ENCODE peak calls at places on chromosomes 7 and 10, in four cellular contexts. T is HepG2, U is WTC11, G is K562. B is an unnamed sample.

GRCh38 chr7:13563257-13563656 is 426.2 kb downstream of the ETV1 start:
- DNase-seq in T (no peak), U (no peak), G (no peak), B (no peak)

GRCh38 chr7:2621948-2622640 is 9.7 kb upstream of the TTYH3 start:
- DNase-seq in T (peak; percentile 92), G (no peak), U (peak; percentile 75), B (no peak)

GRCh38 chr7:40403664-40404476 is 269.1 kb downstream of the SUGCT start:
- DNase-seq in T (peak; percentile 88), G (no peak), U (no peak), B (no peak)

GRCh38 chr10:70756710-70757360 is 28.3 kb downstream of the TBATA start:
- DNase-seq in U (no peak), G (no peak), T (no peak), B (no peak)

GRCh38 chr7:132553031-132553430 is 23.2 kb downstream of the PLXNA4 start:
- DNase-seq in U (no peak), T (no peak), G (no peak), B (no peak)

GRCh38 chr10:128254486-128254885 is 128.3 kb upstream of the MKI67 start:
- DNase-seq in U (no peak), T (no peak), G (no peak), B (no peak)

GRCh38 chr7:23018747-23019146 is 4.8 kb upstream of the HYCC1 start:
- DNase-seq in G (no peak), U (no peak), T (no peak), B (no peak)

GRCh38 chr7:129646369-129647021 is 35.0 kb downstream of the NRF1 start:
- DNase-seq in G (no peak), T (no peak), U (peak; percentile 44), B (no peak)

GRCh38 chr7:3370068-3370704 is 69.1 kb downstream of the SDK1 start:
- DNase-seq in T (no peak), G (no peak), U (no peak), B (no peak)

GRCh38 chr7:28986723-28987122 is 28.6 kb upstream of the TRIL start:
- DNase-seq in G (no peak), T (no peak), U (no peak), B (no peak)

GRCh38 chr10:21584834-21585530 is 51.0 kb downstream of the MLLT10 start:
- DNase-seq in G (no peak), U (no peak), T (no peak), B (no peak)

GRCh38 chr10:20879136-20879535 is 18.0 kb downstream of the NEBL start:
- DNase-seq in G (no peak), U (no peak), T (no peak), B (no peak)

GRCh38 chr7:157011333-157012112 is 1.1 kb upstream of the MNX1 start:
- DNase-seq in T (peak; percentile 86), U (no peak), G (no peak), B (no peak)

GRCh38 chr7:114548081-114548480 is 133.5 kb downstream of the FOXP2 start:
- DNase-seq in G (no peak), U (no peak), T (no peak), B (no peak)

GRCh38 chr10:57716884-57717283 is 550.8 kb downstream of the IPMK start:
- DNase-seq in G (no peak), T (no peak), U (no peak), B (no peak)

GRCh38 chr10:88232978-88233537 is 350.1 kb downstream of the RNLS start:
- DNase-seq in U (no peak), G (no peak), T (no peak), B (no peak)

GRCh38 chr7:92527300-92528187 is 776 bp downstream of the PEX1 start:
- DNase-seq in U (peak; percentile 49), T (peak; percentile 62), G (peak; percentile 55), B (peak; percentile 15)

GRCh38 chr7:93212881-93213280 is 13.4 kb downstream of the HEPACAM2 start:
- DNase-seq in G (no peak), T (no peak), U (no peak), B (no peak)

GRCh38 chr7:42645906-42646305 is 266.0 kb downstream of the C7orf25 start:
- DNase-seq in G (no peak), U (no peak), T (no peak), B (no peak)

GRCh38 chr7:35817930-35818329 is 17.1 kb downstream of the SEPTIN7 start:
- DNase-seq in G (no peak), T (no peak), U (no peak), B (no peak)

GRCh38 chr7:12423995-12424745 is 20.5 kb upstream of the VWDE start:
- DNase-seq in T (no peak), G (no peak), U (peak; percentile 80), B (no peak)

GRCh38 chr10:124545756-124546369 is 84.2 kb downstream of the LHPP start:
- DNase-seq in U (no peak), T (no peak), G (no peak), B (no peak)

GRCh38 chr7:95264225-95264927 is 60.0 kb downstream of the PON1 start:
- DNase-seq in G (no peak), U (no peak), T (no peak), B (no peak)

GRCh38 chr10:47326927-47327330 is 4.7 kb downstream of the GDF2 start:
- DNase-seq in G (peak; percentile 79), T (no peak), U (no peak), B (no peak)

GRCh38 chr7:53094827-53095226 is 59.4 kb downstream of the POM121L12 start:
- DNase-seq in T (no peak), U (no peak), G (no peak), B (no peak)

GRCh38 chr10:125629758-125630376 is 53.1 kb downstream of the TEX36 start:
- DNase-seq in G (peak; percentile 38), T (peak; percentile 44), U (no peak), B (no peak)

GRCh38 chr10:42898037-42898960 is 115.7 kb downstream of the BMS1 start:
- DNase-seq in U (peak; percentile 50), G (no peak), T (no peak), B (no peak)

GRCh38 chr7:14839307-14839706 is 63.2 kb downstream of the DGKB start:
- DNase-seq in G (no peak), T (no peak), U (no peak), B (no peak)

GRCh38 chr7:150450491-150450992 is at the start of gene GIMAP8:
- DNase-seq in U (no peak), T (no peak), G (no peak), B (no peak)

GRCh38 chr7:45185028-45185863 is 27.7 kb downstream of the RAMP3 start:
- DNase-seq in U (no peak), T (no peak), G (no peak), B (no peak)

GRCh38 chr10:86105640-86106039 is 261.0 kb downstream of the GRID1 start:
- DNase-seq in U (no peak), T (no peak), G (no peak), B (no peak)

GRCh38 chr10:129342385-129342784 is 124.7 kb upstream of the MGMT start:
- DNase-seq in G (no peak), T (no peak), U (no peak), B (no peak)

GRCh38 chr10:129344506-129344905 is 122.5 kb upstream of the MGMT start:
- DNase-seq in G (no peak), U (no peak), T (no peak), B (no peak)

GRCh38 chr10:129344956-129345355 is 122.1 kb upstream of the MGMT start:
- DNase-seq in U (no peak), G (no peak), T (no peak), B (no peak)

GRCh38 chr10:129344103-129344502 is 122.9 kb upstream of the MGMT start:
- DNase-seq in T (no peak), U (no peak), G (no peak), B (no peak)

DNA sequence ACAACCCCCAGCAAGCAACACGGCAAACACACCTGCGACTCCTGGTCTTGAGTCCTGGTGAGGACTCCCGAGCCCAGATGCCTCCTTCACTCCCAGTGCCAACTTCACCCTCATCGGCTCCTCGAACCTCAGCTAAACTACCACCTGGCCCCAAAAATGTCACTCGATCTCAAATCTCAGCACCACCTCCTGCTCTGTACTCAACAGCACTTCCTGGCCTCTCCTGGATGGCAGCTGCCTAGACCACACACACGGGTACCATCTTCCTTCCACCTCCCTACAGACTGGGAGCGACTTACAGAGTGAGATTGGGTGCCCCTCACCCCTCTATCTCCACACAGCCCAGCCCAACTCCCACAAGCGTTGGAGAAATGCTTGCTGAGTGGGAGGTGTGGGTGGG is 123.9 kb upstream of the MGMT start:
- DNase-seq in U (no peak), T (no peak), G (no peak), B (no peak)
- TF ChIP-seq ETV6 in U (no peak), T (no peak), G (no peak), B (no peak)

GRCh38 chr7:97317575-97317974 is 200.1 kb downstream of the SDHAF3 start:
- DNase-seq in U (no peak), T (no peak), G (no peak), B (no peak)
- TF ChIP-seq ATF3 in U (no peak), T (no peak), G (no peak), B (no peak)

GRCh38 chr10:15869935-15870334 is 9.6 kb upstream of the MINDY3 start:
- DNase-seq in G (no peak), T (no peak), U (no peak), B (no peak)
- TF ChIP-seq ETV6 in G (no peak), T (no peak), U (no peak), B (no peak)

DNA sequence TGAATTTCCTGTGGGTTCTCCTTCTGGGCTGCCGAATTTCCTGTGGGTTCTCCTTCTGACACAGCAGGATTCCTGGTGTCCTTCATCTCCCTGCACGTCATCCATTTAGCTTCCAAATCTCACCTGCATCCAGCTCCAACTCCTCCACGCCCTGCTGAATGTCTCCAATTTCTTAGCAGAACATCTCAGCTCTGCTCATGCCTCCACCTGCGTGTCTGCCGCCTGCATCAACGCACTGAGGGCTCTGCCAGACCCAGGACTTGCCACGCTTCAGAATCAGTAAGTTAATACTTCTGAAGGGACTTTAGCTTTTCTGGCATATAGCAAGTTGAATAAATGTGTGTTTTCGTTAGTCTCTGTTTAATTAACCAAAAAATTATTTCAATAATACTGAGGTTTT is 31.1 kb upstream of the VIPR2 start:
- DNase-seq in U (no peak), G (no peak), T (no peak), B (no peak)
- TF ChIP-seq ATF3 in U (no peak), G (no peak), T (no peak), B (no peak)

GRCh38 chr7:134811798-134812197 is 32.4 kb downstream of the CALD1 start:
- DNase-seq in U (no peak), T (no peak), G (no peak), B (no peak)
- TF ChIP-seq ETV6 in U (no peak), T (no peak), G (no peak), B (no peak)

DNA sequence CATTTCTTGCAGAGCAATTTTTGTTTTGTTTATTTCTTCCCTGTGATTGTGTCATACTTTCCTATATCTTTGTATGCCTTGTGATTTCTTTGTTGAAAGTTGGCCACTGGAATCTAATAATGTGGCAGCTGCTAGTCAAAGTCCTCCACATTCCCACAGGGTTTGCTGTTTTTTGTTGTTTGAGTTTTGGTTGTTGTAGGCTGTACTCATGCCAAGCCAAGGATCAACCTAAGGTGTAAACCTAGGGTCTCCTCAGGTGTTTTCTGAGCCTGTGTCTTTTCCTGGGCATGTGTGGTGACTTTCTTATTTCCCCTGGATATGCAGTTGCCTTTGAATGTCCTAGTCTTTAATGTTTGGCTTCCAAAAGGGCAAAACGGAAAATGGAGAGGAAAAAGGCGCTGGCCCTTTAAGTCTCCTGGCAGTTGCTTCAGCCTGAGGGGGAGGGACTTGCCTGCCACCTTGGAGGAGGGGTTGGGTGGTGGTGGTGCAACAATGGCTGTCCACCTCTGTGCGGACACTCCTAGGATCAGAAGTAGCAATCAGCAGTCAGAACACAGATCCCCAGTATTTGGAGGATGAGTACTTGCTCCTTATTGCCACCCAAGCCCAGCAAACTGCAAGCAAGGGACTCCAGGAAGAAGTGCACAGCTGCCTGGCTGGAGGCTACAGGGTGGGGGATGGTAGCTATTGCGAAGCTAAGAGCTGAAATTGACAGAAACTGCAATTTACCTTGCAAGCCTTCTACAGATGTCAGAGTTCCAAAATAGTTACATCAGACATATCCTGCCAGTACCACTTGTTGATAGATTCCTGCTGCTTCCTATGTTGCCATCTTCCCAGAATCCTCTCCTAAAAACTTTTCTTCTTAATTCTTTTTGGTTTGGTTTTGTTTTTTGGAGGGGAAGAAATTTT is 5.6 kb upstream of the ZNF518A start:
- DNase-seq in T (peak; percentile 74), U (peak; percentile 60), G (peak; percentile 74), B (no peak)
- TF ChIP-seq ATF3 in T (no peak), U (no peak), G (no peak), B (no peak)